ENCODE peak calls at places on chromosomes 4 and X, in six cellular contexts. One of them, this sample, is unnamed.
A peak's percentile ranks its signal among the peaks of the same experiment; 100 is the strongest.

GRCh38 chrX:110228453-110228852 is 89.4 kb downstream of the AMMECR1 start:
- DNase-seq in NCI-H1048: no peak
- DNase-seq in stimulated activated CD4-positive, alpha-beta T cell treated with anti-CD3 and anti-CD28 coated beads, Interleukin-12 subunit alpha, Interleukin-12 subunit beta, amount 100 ng/mL, for 24 hours: no peak
- DNase-seq in T-helper 17 cell: no peak
- DNase-seq in hepatocyte: no peak
- DNase-seq in PC-9: no peak
- DNase-seq in this sample: no peak

GRCh38 chr4:152454398-152455011 is 81.4 kb downstream of the FBXW7 start:
- DNase-seq in NCI-H1048: no peak
- DNase-seq in stimulated activated CD4-positive, alpha-beta T cell treated with anti-CD3 and anti-CD28 coated beads, Interleukin-12 subunit alpha, Interleukin-12 subunit beta, amount 100 ng/mL, for 24 hours: no peak
- DNase-seq in T-helper 17 cell: no peak
- DNase-seq in hepatocyte: peak; percentile 17
- DNase-seq in PC-9: no peak
- DNase-seq in this sample: peak; percentile 42

GRCh38 chr4:43014266-43014665 is 121.8 kb downstream of the GRXCR1 start:
- DNase-seq in NCI-H1048: no peak
- DNase-seq in stimulated activated CD4-positive, alpha-beta T cell treated with anti-CD3 and anti-CD28 coated beads, Interleukin-12 subunit alpha, Interleukin-12 subunit beta, amount 100 ng/mL, for 24 hours: no peak
- DNase-seq in T-helper 17 cell: no peak
- DNase-seq in hepatocyte: no peak
- DNase-seq in PC-9: no peak
- DNase-seq in this sample: no peak

GRCh38 chr4:81651500-81651899 is 179.8 kb upstream of the RASGEF1B start:
- DNase-seq in NCI-H1048: no peak
- DNase-seq in stimulated activated CD4-positive, alpha-beta T cell treated with anti-CD3 and anti-CD28 coated beads, Interleukin-12 subunit alpha, Interleukin-12 subunit beta, amount 100 ng/mL, for 24 hours: no peak
- DNase-seq in T-helper 17 cell: no peak
- DNase-seq in hepatocyte: peak; percentile 82
- DNase-seq in PC-9: no peak
- DNase-seq in this sample: no peak

GRCh38 chr4:93152461-93152860 is 676.1 kb upstream of the ATOH1 start:
- DNase-seq in NCI-H1048: no peak
- DNase-seq in stimulated activated CD4-positive, alpha-beta T cell treated with anti-CD3 and anti-CD28 coated beads, Interleukin-12 subunit alpha, Interleukin-12 subunit beta, amount 100 ng/mL, for 24 hours: no peak
- DNase-seq in T-helper 17 cell: no peak
- DNase-seq in hepatocyte: no peak
- DNase-seq in PC-9: no peak
- DNase-seq in this sample: peak; percentile 2

GRCh38 chrX:48896611-48897011 is 957 bp downstream of the TIMM17B start:
- DNase-seq in NCI-H1048: peak; percentile 1
- DNase-seq in stimulated activated CD4-positive, alpha-beta T cell treated with anti-CD3 and anti-CD28 coated beads, Interleukin-12 subunit alpha, Interleukin-12 subunit beta, amount 100 ng/mL, for 24 hours: no peak
- DNase-seq in T-helper 17 cell: no peak
- DNase-seq in hepatocyte: no peak
- DNase-seq in PC-9: no peak
- DNase-seq in this sample: peak; percentile 61

GRCh38 chrX:2351999-2352995 is 148.5 kb downstream of the DHRSX start:
- DNase-seq in NCI-H1048: no peak
- DNase-seq in stimulated activated CD4-positive, alpha-beta T cell treated with anti-CD3 and anti-CD28 coated beads, Interleukin-12 subunit alpha, Interleukin-12 subunit beta, amount 100 ng/mL, for 24 hours: no peak
- DNase-seq in T-helper 17 cell: no peak
- DNase-seq in hepatocyte: peak; percentile 34
- DNase-seq in PC-9: peak; percentile 42
- DNase-seq in this sample: no peak

GRCh38 chr4:105709081-105709450 is 482 bp downstream of the GSTCD start:
- DNase-seq in NCI-H1048: no peak
- DNase-seq in stimulated activated CD4-positive, alpha-beta T cell treated with anti-CD3 and anti-CD28 coated beads, Interleukin-12 subunit alpha, Interleukin-12 subunit beta, amount 100 ng/mL, for 24 hours: no peak
- DNase-seq in T-helper 17 cell: no peak
- DNase-seq in hepatocyte: peak; percentile 43
- DNase-seq in PC-9: no peak
- DNase-seq in this sample: peak; percentile 58

GRCh38 chrX:131308980-131309379 is 19.9 kb upstream of the IGSF1 start:
- DNase-seq in NCI-H1048: no peak
- DNase-seq in stimulated activated CD4-positive, alpha-beta T cell treated with anti-CD3 and anti-CD28 coated beads, Interleukin-12 subunit alpha, Interleukin-12 subunit beta, amount 100 ng/mL, for 24 hours: no peak
- DNase-seq in T-helper 17 cell: no peak
- DNase-seq in hepatocyte: no peak
- DNase-seq in PC-9: no peak
- DNase-seq in this sample: no peak

GRCh38 chrX:110691446-110691845 is 104.2 kb downstream of the CHRDL1 start:
- DNase-seq in NCI-H1048: no peak
- DNase-seq in stimulated activated CD4-positive, alpha-beta T cell treated with anti-CD3 and anti-CD28 coated beads, Interleukin-12 subunit alpha, Interleukin-12 subunit beta, amount 100 ng/mL, for 24 hours: no peak
- DNase-seq in T-helper 17 cell: no peak
- DNase-seq in hepatocyte: no peak
- DNase-seq in PC-9: no peak
- DNase-seq in this sample: no peak

GRCh38 chr4:7971881-7972500 is 32.3 kb upstream of the AFAP1 start:
- DNase-seq in NCI-H1048: no peak
- DNase-seq in stimulated activated CD4-positive, alpha-beta T cell treated with anti-CD3 and anti-CD28 coated beads, Interleukin-12 subunit alpha, Interleukin-12 subunit beta, amount 100 ng/mL, for 24 hours: no peak
- DNase-seq in T-helper 17 cell: no peak
- DNase-seq in hepatocyte: no peak
- DNase-seq in PC-9: peak; percentile 60
- DNase-seq in this sample: no peak

GRCh38 chrX:105464611-105465010 is 244.1 kb upstream of the TEX13A start:
- DNase-seq in NCI-H1048: no peak
- DNase-seq in stimulated activated CD4-positive, alpha-beta T cell treated with anti-CD3 and anti-CD28 coated beads, Interleukin-12 subunit alpha, Interleukin-12 subunit beta, amount 100 ng/mL, for 24 hours: no peak
- DNase-seq in T-helper 17 cell: no peak
- DNase-seq in hepatocyte: no peak
- DNase-seq in PC-9: no peak
- DNase-seq in this sample: no peak

GRCh38 chr4:33592701-33593100 is 2651.6 kb downstream of the ARAP2 start:
- DNase-seq in NCI-H1048: no peak
- DNase-seq in stimulated activated CD4-positive, alpha-beta T cell treated with anti-CD3 and anti-CD28 coated beads, Interleukin-12 subunit alpha, Interleukin-12 subunit beta, amount 100 ng/mL, for 24 hours: no peak
- DNase-seq in T-helper 17 cell: no peak
- DNase-seq in hepatocyte: no peak
- DNase-seq in PC-9: no peak
- DNase-seq in this sample: no peak

GRCh38 chrX:40281341-40282005 is 183.7 kb upstream of the BCOR start:
- DNase-seq in NCI-H1048: no peak
- DNase-seq in stimulated activated CD4-positive, alpha-beta T cell treated with anti-CD3 and anti-CD28 coated beads, Interleukin-12 subunit alpha, Interleukin-12 subunit beta, amount 100 ng/mL, for 24 hours: no peak
- DNase-seq in T-helper 17 cell: no peak
- DNase-seq in hepatocyte: no peak
- DNase-seq in PC-9: no peak
- DNase-seq in this sample: no peak

GRCh38 chr4:168734703-168735688 is 238.1 kb downstream of the PALLD start:
- DNase-seq in NCI-H1048: no peak
- DNase-seq in stimulated activated CD4-positive, alpha-beta T cell treated with anti-CD3 and anti-CD28 coated beads, Interleukin-12 subunit alpha, Interleukin-12 subunit beta, amount 100 ng/mL, for 24 hours: no peak
- DNase-seq in T-helper 17 cell: no peak
- DNase-seq in hepatocyte: no peak
- DNase-seq in PC-9: no peak
- DNase-seq in this sample: no peak

GRCh38 chrX:10011991-10012390 is 44.8 kb downstream of the CLDN34 start:
- DNase-seq in NCI-H1048: no peak
- DNase-seq in stimulated activated CD4-positive, alpha-beta T cell treated with anti-CD3 and anti-CD28 coated beads, Interleukin-12 subunit alpha, Interleukin-12 subunit beta, amount 100 ng/mL, for 24 hours: no peak
- DNase-seq in T-helper 17 cell: no peak
- DNase-seq in hepatocyte: no peak
- DNase-seq in PC-9: no peak
- DNase-seq in this sample: no peak

GRCh38 chr4:73520821-73521220 is 39.3 kb downstream of the AFM start:
- DNase-seq in NCI-H1048: no peak
- DNase-seq in stimulated activated CD4-positive, alpha-beta T cell treated with anti-CD3 and anti-CD28 coated beads, Interleukin-12 subunit alpha, Interleukin-12 subunit beta, amount 100 ng/mL, for 24 hours: no peak
- DNase-seq in T-helper 17 cell: no peak
- DNase-seq in hepatocyte: peak; percentile 12
- DNase-seq in PC-9: no peak
- DNase-seq in this sample: peak; percentile 90

GRCh38 chrX:38923451-38923969 is 122.3 kb downstream of the MID1IP1 start:
- DNase-seq in NCI-H1048: no peak
- DNase-seq in stimulated activated CD4-positive, alpha-beta T cell treated with anti-CD3 and anti-CD28 coated beads, Interleukin-12 subunit alpha, Interleukin-12 subunit beta, amount 100 ng/mL, for 24 hours: no peak
- DNase-seq in T-helper 17 cell: no peak
- DNase-seq in hepatocyte: no peak
- DNase-seq in PC-9: no peak
- DNase-seq in this sample: no peak

GRCh38 chrX:30865020-30865419 is 24.0 kb downstream of the TAB3 start:
- DNase-seq in NCI-H1048: no peak
- DNase-seq in stimulated activated CD4-positive, alpha-beta T cell treated with anti-CD3 and anti-CD28 coated beads, Interleukin-12 subunit alpha, Interleukin-12 subunit beta, amount 100 ng/mL, for 24 hours: no peak
- DNase-seq in T-helper 17 cell: no peak
- DNase-seq in hepatocyte: peak; percentile 11
- DNase-seq in PC-9: no peak
- DNase-seq in this sample: peak; percentile 5

GRCh38 chrX:143536176-143536575 is 18.9 kb upstream of the SPANXN3 start:
- DNase-seq in NCI-H1048: no peak
- DNase-seq in stimulated activated CD4-positive, alpha-beta T cell treated with anti-CD3 and anti-CD28 coated beads, Interleukin-12 subunit alpha, Interleukin-12 subunit beta, amount 100 ng/mL, for 24 hours: no peak
- DNase-seq in T-helper 17 cell: no peak
- DNase-seq in hepatocyte: no peak
- DNase-seq in PC-9: no peak
- DNase-seq in this sample: no peak

GRCh38 chr4:103498161-103499070 is 221.4 kb downstream of the TACR3 start:
- DNase-seq in NCI-H1048: no peak
- DNase-seq in stimulated activated CD4-positive, alpha-beta T cell treated with anti-CD3 and anti-CD28 coated beads, Interleukin-12 subunit alpha, Interleukin-12 subunit beta, amount 100 ng/mL, for 24 hours: no peak
- DNase-seq in T-helper 17 cell: no peak
- DNase-seq in hepatocyte: peak; percentile 35
- DNase-seq in PC-9: peak; percentile 25
- DNase-seq in this sample: no peak

GRCh38 chrX:87578978-87579377 is 61.4 kb downstream of the KLHL4 start:
- DNase-seq in NCI-H1048: no peak
- DNase-seq in stimulated activated CD4-positive, alpha-beta T cell treated with anti-CD3 and anti-CD28 coated beads, Interleukin-12 subunit alpha, Interleukin-12 subunit beta, amount 100 ng/mL, for 24 hours: no peak
- DNase-seq in T-helper 17 cell: no peak
- DNase-seq in hepatocyte: no peak
- DNase-seq in PC-9: no peak
- DNase-seq in this sample: no peak

This sample was measured in NCI-H526.